ENCODE peak calls at places on chromosomes 6 and 20, in eight cellular contexts. One of them, this sample, is unnamed.

GRCh38 chr20:54180931-54181330 is 7.1 kb upstream of the CYP24A1 start:
- DNase-seq in fibroblast of lung: no peak
- DNase-seq in NCI-H1105: no peak
- DNase-seq in GM03348: no peak
- DNase-seq in stimulated activated CD4-positive, alpha-beta T cell treated with anti-CD3 and anti-CD28 coated beads, Interleukin-1b, Interleukin-23, amount 100 ng/mL, for 1 hour: no peak
- DNase-seq in progenitor cell of endocrine pancreas: no peak
- DNase-seq in NAMALWA: no peak
- DNase-seq in occipital lobe: no peak
- DNase-seq in this sample: no peak

GRCh38 chr6:138257638-138258040 is 39.3 kb upstream of the PBOV1 start:
- DNase-seq in NCI-H1105: no peak
- DNase-seq in stimulated activated CD4-positive, alpha-beta T cell treated with anti-CD3 and anti-CD28 coated beads, Interleukin-1b, Interleukin-23, amount 100 ng/mL, for 1 hour: no peak
- DNase-seq in progenitor cell of endocrine pancreas: no peak
- DNase-seq in NAMALWA: no peak
- DNase-seq in fibroblast of lung: no peak
- DNase-seq in GM03348: no peak
- DNase-seq in occipital lobe: no peak
- DNase-seq in this sample: no peak

GRCh38 chr20:4797275-4797674 is 75.6 kb downstream of the PRND start:
- DNase-seq in progenitor cell of endocrine pancreas: no peak
- DNase-seq in NCI-H1105: no peak
- DNase-seq in stimulated activated CD4-positive, alpha-beta T cell treated with anti-CD3 and anti-CD28 coated beads, Interleukin-1b, Interleukin-23, amount 100 ng/mL, for 1 hour: no peak
- DNase-seq in NAMALWA: no peak
- DNase-seq in fibroblast of lung: no peak
- DNase-seq in GM03348: no peak
- DNase-seq in occipital lobe: no peak
- DNase-seq in this sample: no peak

GRCh38 chr6:71034578-71034977 is 77.7 kb upstream of the B3GAT2 start:
- DNase-seq in fibroblast of lung: no peak
- DNase-seq in progenitor cell of endocrine pancreas: no peak
- DNase-seq in NAMALWA: no peak
- DNase-seq in GM03348: no peak
- DNase-seq in occipital lobe: no peak
- DNase-seq in NCI-H1105: no peak
- DNase-seq in stimulated activated CD4-positive, alpha-beta T cell treated with anti-CD3 and anti-CD28 coated beads, Interleukin-1b, Interleukin-23, amount 100 ng/mL, for 1 hour: no peak
- DNase-seq in this sample: no peak

GRCh38 chr20:17357238-17357637 is 130.4 kb downstream of the PCSK2 start:
- DNase-seq in progenitor cell of endocrine pancreas: no peak
- DNase-seq in NAMALWA: no peak
- DNase-seq in occipital lobe: no peak
- DNase-seq in NCI-H1105: peak; percentile 60
- DNase-seq in fibroblast of lung: no peak
- DNase-seq in GM03348: no peak
- DNase-seq in stimulated activated CD4-positive, alpha-beta T cell treated with anti-CD3 and anti-CD28 coated beads, Interleukin-1b, Interleukin-23, amount 100 ng/mL, for 1 hour: no peak
- DNase-seq in this sample: no peak

GRCh38 chr20:21360686-21361085 is 36.6 kb downstream of the NKX2-4 start:
- DNase-seq in NCI-H1105: no peak
- DNase-seq in fibroblast of lung: peak; percentile 40
- DNase-seq in occipital lobe: no peak
- DNase-seq in stimulated activated CD4-positive, alpha-beta T cell treated with anti-CD3 and anti-CD28 coated beads, Interleukin-1b, Interleukin-23, amount 100 ng/mL, for 1 hour: no peak
- DNase-seq in NAMALWA: no peak
- DNase-seq in progenitor cell of endocrine pancreas: no peak
- DNase-seq in GM03348: no peak
- DNase-seq in this sample: no peak

GRCh38 chr20:21971436-21971835 is 266.0 kb downstream of the PAX1 start:
- DNase-seq in progenitor cell of endocrine pancreas: no peak
- DNase-seq in NAMALWA: no peak
- DNase-seq in GM03348: no peak
- DNase-seq in fibroblast of lung: no peak
- DNase-seq in NCI-H1105: no peak
- DNase-seq in occipital lobe: no peak
- DNase-seq in stimulated activated CD4-positive, alpha-beta T cell treated with anti-CD3 and anti-CD28 coated beads, Interleukin-1b, Interleukin-23, amount 100 ng/mL, for 1 hour: no peak
- DNase-seq in this sample: no peak

GRCh38 chr6:30769088-30769852 is 24.9 kb upstream of the IER3 start:
- DNase-seq in occipital lobe: peak; percentile 42
- DNase-seq in NCI-H1105: no peak
- DNase-seq in stimulated activated CD4-positive, alpha-beta T cell treated with anti-CD3 and anti-CD28 coated beads, Interleukin-1b, Interleukin-23, amount 100 ng/mL, for 1 hour: peak; percentile 36
- DNase-seq in progenitor cell of endocrine pancreas: no peak
- DNase-seq in fibroblast of lung: peak; percentile 91
- DNase-seq in NAMALWA: no peak
- DNase-seq in GM03348: peak; percentile 89
- DNase-seq in this sample: peak; percentile 83

GRCh38 chr20:39767352-39767751 is 805.2 kb downstream of the DHX35 start:
- DNase-seq in occipital lobe: no peak
- DNase-seq in fibroblast of lung: no peak
- DNase-seq in progenitor cell of endocrine pancreas: no peak
- DNase-seq in GM03348: no peak
- DNase-seq in stimulated activated CD4-positive, alpha-beta T cell treated with anti-CD3 and anti-CD28 coated beads, Interleukin-1b, Interleukin-23, amount 100 ng/mL, for 1 hour: no peak
- DNase-seq in NAMALWA: no peak
- DNase-seq in NCI-H1105: no peak
- DNase-seq in this sample: no peak

GRCh38 chr6:114382401-114382800 is 39.6 kb upstream of the HS3ST5 start:
- DNase-seq in occipital lobe: no peak
- DNase-seq in progenitor cell of endocrine pancreas: no peak
- DNase-seq in NAMALWA: no peak
- DNase-seq in fibroblast of lung: no peak
- DNase-seq in NCI-H1105: no peak
- DNase-seq in GM03348: no peak
- DNase-seq in stimulated activated CD4-positive, alpha-beta T cell treated with anti-CD3 and anti-CD28 coated beads, Interleukin-1b, Interleukin-23, amount 100 ng/mL, for 1 hour: no peak
- DNase-seq in this sample: no peak

GRCh38 chr20:62651285-62652021 is 9.2 kb downstream of the SLCO4A1 start:
- DNase-seq in GM03348: no peak
- DNase-seq in NAMALWA: peak; percentile 86
- DNase-seq in fibroblast of lung: peak; percentile 64
- DNase-seq in occipital lobe: no peak
- DNase-seq in NCI-H1105: peak; percentile 60
- DNase-seq in stimulated activated CD4-positive, alpha-beta T cell treated with anti-CD3 and anti-CD28 coated beads, Interleukin-1b, Interleukin-23, amount 100 ng/mL, for 1 hour: peak; percentile 67
- DNase-seq in progenitor cell of endocrine pancreas: no peak
- DNase-seq in this sample: peak; percentile 70

GRCh38 chr6:95431637-95432228 is 145.6 kb upstream of the MANEA start:
- DNase-seq in GM03348: peak; percentile 36
- DNase-seq in occipital lobe: no peak
- DNase-seq in progenitor cell of endocrine pancreas: peak; percentile 27
- DNase-seq in fibroblast of lung: peak; percentile 52
- DNase-seq in NCI-H1105: peak; percentile 35
- DNase-seq in stimulated activated CD4-positive, alpha-beta T cell treated with anti-CD3 and anti-CD28 coated beads, Interleukin-1b, Interleukin-23, amount 100 ng/mL, for 1 hour: no peak
- DNase-seq in NAMALWA: peak; percentile 52
- DNase-seq in this sample: no peak

GRCh38 chr6:88008411-88008810 is 39.2 kb upstream of the SPACA1 start:
- DNase-seq in progenitor cell of endocrine pancreas: no peak
- DNase-seq in NAMALWA: no peak
- DNase-seq in NCI-H1105: no peak
- DNase-seq in fibroblast of lung: no peak
- DNase-seq in stimulated activated CD4-positive, alpha-beta T cell treated with anti-CD3 and anti-CD28 coated beads, Interleukin-1b, Interleukin-23, amount 100 ng/mL, for 1 hour: no peak
- DNase-seq in GM03348: no peak
- DNase-seq in occipital lobe: no peak
- DNase-seq in this sample: no peak

GRCh38 chr6:110544472-110544871 is 68.1 kb upstream of the SLC22A16 start:
- DNase-seq in GM03348: no peak
- DNase-seq in NCI-H1105: no peak
- DNase-seq in NAMALWA: no peak
- DNase-seq in fibroblast of lung: no peak
- DNase-seq in occipital lobe: no peak
- DNase-seq in stimulated activated CD4-positive, alpha-beta T cell treated with anti-CD3 and anti-CD28 coated beads, Interleukin-1b, Interleukin-23, amount 100 ng/mL, for 1 hour: no peak
- DNase-seq in progenitor cell of endocrine pancreas: no peak
- DNase-seq in this sample: no peak

GRCh38 chr20:45861157-45862075 is 4.0 kb downstream of the ZSWIM3 start:
- DNase-seq in GM03348: no peak
- DNase-seq in progenitor cell of endocrine pancreas: no peak
- DNase-seq in fibroblast of lung: no peak
- DNase-seq in occipital lobe: no peak
- DNase-seq in NCI-H1105: peak; percentile 65
- DNase-seq in NAMALWA: peak; percentile 40
- DNase-seq in stimulated activated CD4-positive, alpha-beta T cell treated with anti-CD3 and anti-CD28 coated beads, Interleukin-1b, Interleukin-23, amount 100 ng/mL, for 1 hour: no peak
- DNase-seq in this sample: no peak

GRCh38 chr20:35146299-35146921 is 726 bp downstream of the EDEM2 start:
- DNase-seq in occipital lobe: no peak
- DNase-seq in NAMALWA: peak; percentile 29
- DNase-seq in fibroblast of lung: no peak
- DNase-seq in progenitor cell of endocrine pancreas: peak; percentile 49
- DNase-seq in GM03348: peak; percentile 59
- DNase-seq in NCI-H1105: no peak
- DNase-seq in stimulated activated CD4-positive, alpha-beta T cell treated with anti-CD3 and anti-CD28 coated beads, Interleukin-1b, Interleukin-23, amount 100 ng/mL, for 1 hour: no peak
- DNase-seq in this sample: no peak

GRCh38 chr20:38321959-38322598 is 18.1 kb downstream of the BPI start:
- DNase-seq in progenitor cell of endocrine pancreas: no peak
- DNase-seq in fibroblast of lung: peak; percentile 81
- DNase-seq in NCI-H1105: peak; percentile 24
- DNase-seq in GM03348: peak; percentile 85
- DNase-seq in occipital lobe: peak; percentile 17
- DNase-seq in stimulated activated CD4-positive, alpha-beta T cell treated with anti-CD3 and anti-CD28 coated beads, Interleukin-1b, Interleukin-23, amount 100 ng/mL, for 1 hour: no peak
- DNase-seq in NAMALWA: peak; percentile 40
- DNase-seq in this sample: peak; percentile 47

GRCh38 chr6:157123245-157123644 is 200.1 kb downstream of the TMEM242 start:
- DNase-seq in occipital lobe: no peak
- DNase-seq in NCI-H1105: no peak
- DNase-seq in GM03348: no peak
- DNase-seq in progenitor cell of endocrine pancreas: no peak
- DNase-seq in stimulated activated CD4-positive, alpha-beta T cell treated with anti-CD3 and anti-CD28 coated beads, Interleukin-1b, Interleukin-23, amount 100 ng/mL, for 1 hour: no peak
- DNase-seq in NAMALWA: no peak
- DNase-seq in fibroblast of lung: no peak
- DNase-seq in this sample: no peak

GRCh38 chr6:53179961-53180651 is 31.5 kb upstream of the GCM1 start:
- DNase-seq in NAMALWA: peak; percentile 68
- DNase-seq in fibroblast of lung: peak; percentile 56
- DNase-seq in NCI-H1105: peak; percentile 89
- DNase-seq in stimulated activated CD4-positive, alpha-beta T cell treated with anti-CD3 and anti-CD28 coated beads, Interleukin-1b, Interleukin-23, amount 100 ng/mL, for 1 hour: no peak
- DNase-seq in occipital lobe: no peak
- DNase-seq in progenitor cell of endocrine pancreas: no peak
- DNase-seq in GM03348: no peak
- DNase-seq in this sample: peak; percentile 22

GRCh38 chr6:137808191-137808590 is 58.9 kb upstream of the TNFAIP3 start:
- DNase-seq in stimulated activated CD4-positive, alpha-beta T cell treated with anti-CD3 and anti-CD28 coated beads, Interleukin-1b, Interleukin-23, amount 100 ng/mL, for 1 hour: no peak
- DNase-seq in NCI-H1105: no peak
- DNase-seq in occipital lobe: no peak
- DNase-seq in fibroblast of lung: peak; percentile 70
- DNase-seq in progenitor cell of endocrine pancreas: no peak
- DNase-seq in NAMALWA: no peak
- DNase-seq in GM03348: peak; percentile 50
- DNase-seq in this sample: no peak

GRCh38 chr6:144402750-144403149 is 117.6 kb downstream of the UTRN start:
- DNase-seq in NAMALWA: no peak
- DNase-seq in stimulated activated CD4-positive, alpha-beta T cell treated with anti-CD3 and anti-CD28 coated beads, Interleukin-1b, Interleukin-23, amount 100 ng/mL, for 1 hour: no peak
- DNase-seq in GM03348: no peak
- DNase-seq in occipital lobe: no peak
- DNase-seq in fibroblast of lung: no peak
- DNase-seq in progenitor cell of endocrine pancreas: no peak
- DNase-seq in NCI-H1105: no peak
- DNase-seq in this sample: no peak

GRCh38 chr20:38514185-38514584 is 41.5 kb downstream of the RALGAPB start:
- DNase-seq in fibroblast of lung: no peak
- DNase-seq in GM03348: no peak
- DNase-seq in NCI-H1105: no peak
- DNase-seq in occipital lobe: no peak
- DNase-seq in progenitor cell of endocrine pancreas: no peak
- DNase-seq in stimulated activated CD4-positive, alpha-beta T cell treated with anti-CD3 and anti-CD28 coated beads, Interleukin-1b, Interleukin-23, amount 100 ng/mL, for 1 hour: no peak
- DNase-seq in NAMALWA: peak; percentile 7
- DNase-seq in this sample: no peak

GRCh38 chr20:20211274-20211987 is 156.5 kb upstream of the INSM1 start:
- DNase-seq in occipital lobe: no peak
- DNase-seq in GM03348: no peak
- DNase-seq in fibroblast of lung: no peak
- DNase-seq in NAMALWA: no peak
- DNase-seq in stimulated activated CD4-positive, alpha-beta T cell treated with anti-CD3 and anti-CD28 coated beads, Interleukin-1b, Interleukin-23, amount 100 ng/mL, for 1 hour: no peak
- DNase-seq in progenitor cell of endocrine pancreas: no peak
- DNase-seq in NCI-H1105: no peak
- DNase-seq in this sample: no peak

GRCh38 chr6:170056329-170056728 is 234.5 kb downstream of the DLL1 start:
- DNase-seq in progenitor cell of endocrine pancreas: no peak
- DNase-seq in stimulated activated CD4-positive, alpha-beta T cell treated with anti-CD3 and anti-CD28 coated beads, Interleukin-1b, Interleukin-23, amount 100 ng/mL, for 1 hour: no peak
- DNase-seq in GM03348: no peak
- DNase-seq in NAMALWA: no peak
- DNase-seq in fibroblast of lung: no peak
- DNase-seq in NCI-H1105: no peak
- DNase-seq in occipital lobe: no peak
- DNase-seq in this sample: no peak

GRCh38 chr20:53421343-53421742 is 172.3 kb downstream of the ZNF217 start:
- DNase-seq in occipital lobe: no peak
- DNase-seq in stimulated activated CD4-positive, alpha-beta T cell treated with anti-CD3 and anti-CD28 coated beads, Interleukin-1b, Interleukin-23, amount 100 ng/mL, for 1 hour: no peak
- DNase-seq in GM03348: no peak
- DNase-seq in NAMALWA: no peak
- DNase-seq in progenitor cell of endocrine pancreas: no peak
- DNase-seq in NCI-H1105: no peak
- DNase-seq in fibroblast of lung: no peak
- DNase-seq in this sample: no peak

GRCh38 chr20:3203315-3204123 is 963 bp downstream of the DDRGK1 start:
- DNase-seq in fibroblast of lung: no peak
- DNase-seq in stimulated activated CD4-positive, alpha-beta T cell treated with anti-CD3 and anti-CD28 coated beads, Interleukin-1b, Interleukin-23, amount 100 ng/mL, for 1 hour: no peak
- DNase-seq in progenitor cell of endocrine pancreas: no peak
- DNase-seq in occipital lobe: no peak
- DNase-seq in NAMALWA: no peak
- DNase-seq in NCI-H1105: peak; percentile 65
- DNase-seq in GM03348: peak; percentile 61
- DNase-seq in this sample: no peak

GRCh38 chr20:47973519-47974233 is 188.4 kb upstream of the SULF2 start:
- DNase-seq in occipital lobe: no peak
- DNase-seq in progenitor cell of endocrine pancreas: peak; percentile 61
- DNase-seq in stimulated activated CD4-positive, alpha-beta T cell treated with anti-CD3 and anti-CD28 coated beads, Interleukin-1b, Interleukin-23, amount 100 ng/mL, for 1 hour: no peak
- DNase-seq in fibroblast of lung: no peak
- DNase-seq in NAMALWA: no peak
- DNase-seq in NCI-H1105: no peak
- DNase-seq in GM03348: no peak
- DNase-seq in this sample: peak; percentile 61

GRCh38 chr20:58514321-58515239 is 619 bp downstream of the APCDD1L start:
- DNase-seq in GM03348: peak; percentile 39
- DNase-seq in NCI-H1105: no peak
- DNase-seq in NAMALWA: no peak
- DNase-seq in occipital lobe: no peak
- DNase-seq in progenitor cell of endocrine pancreas: no peak
- DNase-seq in fibroblast of lung: peak; percentile 38
- DNase-seq in stimulated activated CD4-positive, alpha-beta T cell treated with anti-CD3 and anti-CD28 coated beads, Interleukin-1b, Interleukin-23, amount 100 ng/mL, for 1 hour: no peak
- DNase-seq in this sample: no peak

GRCh38 chr20:46216770-46217464 is 91.4 kb downstream of the CDH22 start:
- DNase-seq in occipital lobe: no peak
- DNase-seq in fibroblast of lung: no peak
- DNase-seq in GM03348: no peak
- DNase-seq in stimulated activated CD4-positive, alpha-beta T cell treated with anti-CD3 and anti-CD28 coated beads, Interleukin-1b, Interleukin-23, amount 100 ng/mL, for 1 hour: no peak
- DNase-seq in NAMALWA: no peak
- DNase-seq in NCI-H1105: no peak
- DNase-seq in progenitor cell of endocrine pancreas: no peak
- DNase-seq in this sample: no peak

GRCh38 chr6:121437861-121438651 is 2.6 kb downstream of the GJA1 start:
- DNase-seq in NAMALWA: no peak
- DNase-seq in NCI-H1105: no peak
- DNase-seq in progenitor cell of endocrine pancreas: no peak
- DNase-seq in stimulated activated CD4-positive, alpha-beta T cell treated with anti-CD3 and anti-CD28 coated beads, Interleukin-1b, Interleukin-23, amount 100 ng/mL, for 1 hour: no peak
- DNase-seq in fibroblast of lung: peak; percentile 44
- DNase-seq in occipital lobe: no peak
- DNase-seq in GM03348: peak; percentile 26
- DNase-seq in this sample: peak; percentile 46

GRCh38 chr20:54061106-54061881 is 9.1 kb downstream of the BCAS1 start:
- DNase-seq in fibroblast of lung: peak; percentile 25
- DNase-seq in NAMALWA: no peak
- DNase-seq in GM03348: peak; percentile 74
- DNase-seq in NCI-H1105: no peak
- DNase-seq in stimulated activated CD4-positive, alpha-beta T cell treated with anti-CD3 and anti-CD28 coated beads, Interleukin-1b, Interleukin-23, amount 100 ng/mL, for 1 hour: no peak
- DNase-seq in progenitor cell of endocrine pancreas: no peak
- DNase-seq in occipital lobe: no peak
- DNase-seq in this sample: no peak

GRCh38 chr6:126880926-126881325 is 237.5 kb upstream of the RSPO3 start:
- DNase-seq in fibroblast of lung: no peak
- DNase-seq in occipital lobe: no peak
- DNase-seq in progenitor cell of endocrine pancreas: no peak
- DNase-seq in NCI-H1105: no peak
- DNase-seq in GM03348: no peak
- DNase-seq in stimulated activated CD4-positive, alpha-beta T cell treated with anti-CD3 and anti-CD28 coated beads, Interleukin-1b, Interleukin-23, amount 100 ng/mL, for 1 hour: no peak
- DNase-seq in NAMALWA: no peak
- DNase-seq in this sample: no peak

GRCh38 chr6:7960848-7961247 is 50.3 kb upstream of the TXNDC5 start:
- DNase-seq in NAMALWA: no peak
- DNase-seq in stimulated activated CD4-positive, alpha-beta T cell treated with anti-CD3 and anti-CD28 coated beads, Interleukin-1b, Interleukin-23, amount 100 ng/mL, for 1 hour: no peak
- DNase-seq in fibroblast of lung: no peak
- DNase-seq in progenitor cell of endocrine pancreas: no peak
- DNase-seq in GM03348: no peak
- DNase-seq in NCI-H1105: no peak
- DNase-seq in occipital lobe: no peak
- DNase-seq in this sample: no peak

GRCh38 chr20:24665741-24666191 is 196.3 kb downstream of the SYNDIG1 start:
- DNase-seq in NAMALWA: no peak
- DNase-seq in progenitor cell of endocrine pancreas: no peak
- DNase-seq in NCI-H1105: no peak
- DNase-seq in fibroblast of lung: no peak
- DNase-seq in occipital lobe: no peak
- DNase-seq in stimulated activated CD4-positive, alpha-beta T cell treated with anti-CD3 and anti-CD28 coated beads, Interleukin-1b, Interleukin-23, amount 100 ng/mL, for 1 hour: no peak
- DNase-seq in GM03348: no peak
- DNase-seq in this sample: no peak